ENCODE peak calls at places on chromosomes 13 and 19, in four cellular contexts. G is heart left ventricle, R is IMR-90, Q is tibial nerve. S is an unnamed sample.

GRCh38 chr13:72726721-72727416 is 560 bp downstream of the MZT1 start:
- DNase-seq in G (peak; percentile 45), Q (no peak), R (no peak), S (peak; percentile 31)

GRCh38 chr19:29881386-29881785 is 60.7 kb upstream of the URI1 start:
- DNase-seq in R (peak; percentile 18), G (no peak), Q (no peak), S (no peak)

GRCh38 chr13:27605610-27606200 is 14.6 kb downstream of the LNX2 start:
- DNase-seq in R (peak; percentile 33), G (no peak), Q (no peak), S (no peak)

GRCh38 chr19:41646589-41647204 is 19.8 kb upstream of the CEACAM4 start:
- DNase-seq in R (no peak), G (no peak), Q (no peak), S (no peak)

GRCh38 chr13:80755925-80756324 is 415.0 kb upstream of the SPRY2 start:
- DNase-seq in R (no peak), Q (no peak), G (no peak), S (no peak)

GRCh38 chr13:21010621-21011020 is 50.8 kb downstream of the LATS2 start:
- DNase-seq in R (peak; percentile 47), Q (no peak), G (no peak), S (peak; percentile 9)

GRCh38 chr13:104773775-104774174 is 1707.6 kb upstream of the SLC10A2 start:
- DNase-seq in R (peak; percentile 54), G (no peak), Q (no peak), S (no peak)

GRCh38 chr13:112771877-112772538 is 82.2 kb downstream of the ATP11A start:
- DNase-seq in G (no peak), Q (no peak), R (no peak), S (no peak)

GRCh38 chr13:38045278-38046048 is 175.9 kb upstream of the TRPC4 start:
- DNase-seq in G (no peak), R (peak; percentile 33), Q (no peak), S (no peak)

GRCh38 chr19:11324079-11324661 is 15.3 kb downstream of the RAB3D start:
- DNase-seq in Q (peak; percentile 51), G (peak; percentile 84), R (peak; percentile 94), S (peak; percentile 97)

GRCh38 chr13:26075498-26075897 is 23.7 kb upstream of the SHISA2 start:
- DNase-seq in R (no peak), G (no peak), Q (no peak), S (no peak)

GRCh38 chr19:23525265-23525862 is 130.1 kb upstream of the ZNF91 start:
- DNase-seq in R (no peak), Q (no peak), G (no peak), S (no peak)

GRCh38 chr13:112193463-112194166 is 126.7 kb downstream of the SOX1 start:
- DNase-seq in Q (no peak), G (no peak), R (no peak), S (no peak)

GRCh38 chr19:35284153-35285140 is 2.1 kb downstream of the HAMP start:
- DNase-seq in Q (no peak), G (no peak), R (no peak), S (peak; percentile 82)

GRCh38 chr13:24182703-24183081 is 22.2 kb downstream of the SPATA13 start:
- DNase-seq in Q (no peak), G (no peak), R (no peak), S (no peak)

GRCh38 chr13:24181991-24182702 is 21.6 kb downstream of the SPATA13 start:
- DNase-seq in R (no peak), Q (no peak), G (no peak), S (no peak)

GRCh38 chr13:24184855-24185254 is 24.3 kb downstream of the SPATA13 start:
- DNase-seq in G (no peak), Q (no peak), R (no peak), S (no peak)

GRCh38 chr13:24184265-24184841 is 23.8 kb downstream of the SPATA13 start:
- DNase-seq in R (no peak), G (no peak), Q (no peak), S (no peak)

GRCh38 chr13:24183741-24184182 is 23.2 kb downstream of the SPATA13 start:
- DNase-seq in Q (no peak), G (no peak), R (no peak), S (no peak)
- TF ChIP-seq POLR2A in Q (no peak), G (no peak), R (no peak), S (no peak)

GRCh38 chr13:75762967-75763366 is 126.8 kb downstream of the LMO7 start:
- DNase-seq in Q (no peak), R (no peak), G (no peak), S (no peak)
- H3K4me3 ChIP-seq in Q (peak overlapping the region; percentile 22), R (no peak overlapping the region), G (peak overlapping the region; percentile 44), S (no peak overlapping the region)

GRCh38 chr19:48255376-48256303 is at the start of gene CARD8:
- DNase-seq in Q (peak; percentile 35), R (peak; percentile 88), G (peak; percentile 91), S (peak; percentile 76)
- TF ChIP-seq POLR2A in Q (no peak), R (peak; percentile 56), G (peak; percentile 52), S (no peak)

DNA sequence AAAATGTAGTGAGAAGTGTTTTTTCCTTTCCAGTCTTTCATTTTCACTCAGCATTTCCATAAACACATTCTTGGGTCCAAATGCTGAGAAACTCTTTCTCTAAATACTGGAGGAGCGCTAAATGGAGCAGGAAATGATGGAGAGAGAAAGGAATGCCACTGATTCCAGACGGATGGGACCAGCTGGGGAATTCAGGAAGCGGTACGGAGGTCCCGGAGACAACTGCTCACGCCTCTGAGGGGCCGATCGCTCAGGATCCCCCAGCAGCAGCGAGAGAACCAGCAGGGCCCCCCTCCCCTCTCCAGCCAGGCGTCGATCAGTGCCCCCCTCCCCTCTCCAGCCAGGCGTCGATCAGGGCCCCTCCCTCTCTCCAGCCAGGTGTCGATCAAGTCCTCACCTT is 13.2 kb downstream of the RASA3 start:
- DNase-seq in Q (no peak), G (no peak), R (peak; percentile 95), S (no peak)
- H3K4me3 ChIP-seq in Q (no peak overlapping the region), G (peak overlapping the region; percentile 3), R (no peak overlapping the region), S (no peak overlapping the region)

DNA sequence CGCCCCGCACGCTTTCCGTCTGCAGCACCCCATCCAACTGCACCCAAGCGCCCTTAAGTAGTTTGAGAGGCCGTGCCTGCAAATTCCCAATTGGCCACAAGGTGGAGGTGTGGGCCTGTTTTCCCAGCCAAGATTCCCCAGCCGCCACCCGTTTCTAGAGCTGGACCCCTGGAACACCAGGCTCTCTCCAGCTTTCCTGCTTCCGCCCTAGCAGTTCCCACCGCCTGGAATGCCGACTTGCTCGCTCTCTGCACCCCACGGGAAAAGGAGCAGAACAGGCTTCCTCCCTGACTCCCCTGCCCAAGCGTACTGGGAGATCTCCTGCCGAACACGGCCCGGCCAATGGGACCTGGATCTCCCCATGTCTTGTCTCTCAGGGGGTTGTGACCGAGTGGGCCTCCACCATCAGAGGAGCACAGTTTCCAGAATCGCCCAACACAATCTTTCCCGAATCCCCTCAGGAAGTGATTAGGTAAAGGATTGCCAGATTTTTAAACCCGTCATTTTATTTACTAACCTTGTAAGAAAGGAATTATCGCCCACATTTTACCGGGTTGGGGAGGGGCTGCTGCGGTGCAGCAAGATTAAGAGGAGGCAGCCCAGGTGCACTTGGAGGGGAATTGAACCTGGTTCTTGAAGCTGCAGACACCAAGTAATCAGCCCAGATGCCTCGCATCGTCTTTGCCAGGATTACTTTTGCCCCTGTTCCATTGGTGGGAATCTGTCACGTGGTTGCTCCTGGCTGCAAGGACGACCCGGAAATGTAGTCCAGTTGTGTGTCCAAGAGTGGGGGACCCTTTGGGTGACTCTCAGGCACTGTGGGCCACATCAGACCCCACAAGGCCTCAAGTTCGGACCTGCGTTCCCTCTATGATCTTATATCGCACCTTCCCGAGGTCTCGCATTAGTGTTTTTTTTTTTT is 3.5 kb upstream of the NAPSA start:
- DNase-seq in Q (peak; percentile 77), R (peak; percentile 83), G (peak; percentile 88), S (peak; percentile 88)
- TF ChIP-seq POLR2A in Q (no peak), R (no peak), G (no peak), S (no peak)

GRCh38 chr19:33801411-33801810 is 4.7 kb downstream of the KCTD15 start:
- DNase-seq in R (no peak), Q (no peak), G (no peak), S (no peak)

GRCh38 chr19:33802001-33802400 is 5.3 kb downstream of the KCTD15 start:
- DNase-seq in R (no peak), G (no peak), Q (no peak), S (no peak)

GRCh38 chr19:33798701-33799111 is 2.0 kb downstream of the KCTD15 start:
- DNase-seq in Q (no peak), G (no peak), R (peak; percentile 27), S (no peak)

GRCh38 chr19:33799507-33799906 is 2.8 kb downstream of the KCTD15 start:
- DNase-seq in R (no peak), Q (no peak), G (no peak), S (no peak)

DNA sequence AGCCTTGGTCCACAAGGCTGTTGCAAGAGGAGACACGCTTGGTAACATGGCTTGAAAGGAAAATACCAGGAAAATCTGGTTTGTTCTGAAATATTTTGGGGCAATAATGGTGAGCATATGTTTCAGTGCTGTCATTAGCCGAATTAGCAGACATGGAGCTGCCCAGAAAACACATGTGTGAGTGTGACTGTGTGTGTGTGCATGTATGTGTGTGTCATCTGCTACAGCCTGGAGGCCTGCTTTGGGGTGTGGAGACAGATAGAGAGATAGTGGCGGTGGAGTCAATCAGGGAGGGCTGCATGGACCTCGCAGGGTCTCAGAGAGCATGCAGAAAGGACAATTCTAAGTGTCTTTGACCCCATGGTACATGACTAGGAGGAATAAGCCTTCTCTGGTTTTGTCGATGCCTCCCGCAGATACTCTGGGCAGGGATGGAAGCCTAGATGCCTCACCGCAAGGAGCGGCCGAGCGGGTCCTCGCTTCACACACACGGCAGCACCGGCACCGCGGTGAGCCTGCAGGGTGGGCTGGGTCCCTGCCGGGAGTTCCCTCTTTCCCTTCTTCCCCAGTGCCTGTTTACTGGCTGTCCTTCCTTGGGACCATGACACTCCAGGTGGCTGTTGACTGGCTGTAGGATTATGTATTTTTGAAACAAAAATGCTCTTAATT is 3.5 kb downstream of the KCTD15 start:
- DNase-seq in G (peak; percentile 2), Q (no peak), R (no peak), S (no peak)
- H3K4me3 ChIP-seq in G (no peak overlapping the region), Q (no peak overlapping the region), R (no peak overlapping the region), S (no peak overlapping the region)

GRCh38 chr19:38308926-38309614 is 5.0 kb downstream of the C19orf33 start:
- DNase-seq in R (no peak), G (no peak), Q (no peak), S (no peak)
- TF ChIP-seq POLR2A in R (no peak), G (no peak), Q (no peak), S (no peak)

GRCh38 chr19:43774103-43774939 is 6.5 kb downstream of the KCNN4 start:
- DNase-seq in R (peak; percentile 58), G (peak; percentile 80), Q (no peak), S (no peak)
- H3K4me3 ChIP-seq in R (no peak overlapping the region), G (peak overlapping the region; percentile 34), Q (no peak overlapping the region), S (no peak overlapping the region)

GRCh38 chr13:114005206-114005720 is 31.4 kb upstream of the C13orf46 start:
- DNase-seq in G (peak; percentile 11), Q (no peak), R (no peak), S (no peak)

GRCh38 chr13:114007566-114007965 is 33.7 kb upstream of the C13orf46 start:
- DNase-seq in Q (no peak), R (no peak), G (peak; percentile 1), S (peak; percentile 72)

GRCh38 chr13:114002009-114002544 is 28.2 kb upstream of the C13orf46 start:
- DNase-seq in R (no peak), Q (no peak), G (peak; percentile 25), S (no peak)

GRCh38 chr13:114002771-114003321 is 29.0 kb upstream of the C13orf46 start:
- DNase-seq in Q (no peak), G (peak; percentile 13), R (no peak), S (no peak)

GRCh38 chr13:114004416-114005205 is 30.7 kb upstream of the C13orf46 start:
- DNase-seq in Q (no peak), R (peak; percentile 50), G (peak; percentile 62), S (peak; percentile 83)
- TF ChIP-seq POLR2A in Q (no peak), R (no peak), G (no peak), S (no peak)